ENCODE peak calls at places on chromosomes 7 and 10, in seven cellular contexts. One of them, this sample, is unnamed.
A peak's percentile ranks its signal among the peaks of the same experiment; 100 is the strongest.

GRCh38 chr7:84781838-84782237 is 405.0 kb downstream of the SEMA3D start:
- DNase-seq in prostate gland: no peak
- DNase-seq in kidney epithelial cell: no peak
- DNase-seq in breast epithelium: no peak
- DNase-seq in heart right ventricle: no peak
- DNase-seq in endodermal cell: no peak
- DNase-seq in hepatocyte: no peak
- DNase-seq in this sample: no peak

GRCh38 chr7:29306276-29307036 is 111.9 kb downstream of the CHN2 start:
- DNase-seq in prostate gland: no peak
- DNase-seq in kidney epithelial cell: no peak
- DNase-seq in breast epithelium: no peak
- DNase-seq in heart right ventricle: no peak
- DNase-seq in endodermal cell: no peak
- DNase-seq in hepatocyte: no peak
- DNase-seq in this sample: no peak

GRCh38 chr10:67650558-67650957 is 45.4 kb downstream of the CTNNA3 start:
- DNase-seq in prostate gland: no peak
- DNase-seq in kidney epithelial cell: no peak
- DNase-seq in breast epithelium: no peak
- DNase-seq in heart right ventricle: no peak
- DNase-seq in endodermal cell: no peak
- DNase-seq in hepatocyte: no peak
- DNase-seq in this sample: no peak

GRCh38 chr10:15775513-15775912 is 55.8 kb upstream of the ITGA8 start:
- DNase-seq in prostate gland: no peak
- DNase-seq in kidney epithelial cell: no peak
- DNase-seq in breast epithelium: no peak
- DNase-seq in heart right ventricle: no peak
- DNase-seq in endodermal cell: no peak
- DNase-seq in hepatocyte: no peak
- DNase-seq in this sample: no peak

GRCh38 chr7:108442039-108442568 is 14.1 kb downstream of the NRCAM start:
- DNase-seq in prostate gland: no peak
- DNase-seq in kidney epithelial cell: peak; percentile 54
- DNase-seq in breast epithelium: no peak
- DNase-seq in heart right ventricle: no peak
- DNase-seq in endodermal cell: no peak
- DNase-seq in hepatocyte: no peak
- DNase-seq in this sample: no peak

GRCh38 chr7:48355346-48355745 is 184.1 kb downstream of the ABCA13 start:
- DNase-seq in prostate gland: no peak
- DNase-seq in kidney epithelial cell: no peak
- DNase-seq in breast epithelium: no peak
- DNase-seq in heart right ventricle: no peak
- DNase-seq in endodermal cell: no peak
- DNase-seq in hepatocyte: no peak
- DNase-seq in this sample: no peak

GRCh38 chr10:17381502-17382142 is 72.8 kb downstream of the ST8SIA6 start:
- DNase-seq in prostate gland: no peak
- DNase-seq in kidney epithelial cell: no peak
- DNase-seq in breast epithelium: no peak
- DNase-seq in heart right ventricle: no peak
- DNase-seq in endodermal cell: no peak
- DNase-seq in hepatocyte: no peak
- DNase-seq in this sample: no peak

GRCh38 chr10:109676703-109677102 is 246.6 kb downstream of the XPNPEP1 start:
- DNase-seq in prostate gland: no peak
- DNase-seq in kidney epithelial cell: peak; percentile 19
- DNase-seq in breast epithelium: no peak
- DNase-seq in heart right ventricle: no peak
- DNase-seq in endodermal cell: no peak
- DNase-seq in hepatocyte: no peak
- DNase-seq in this sample: no peak

GRCh38 chr10:110069502-110069982 is 61.8 kb downstream of the ADD3 start:
- DNase-seq in prostate gland: no peak
- DNase-seq in kidney epithelial cell: no peak
- DNase-seq in breast epithelium: no peak
- DNase-seq in heart right ventricle: no peak
- DNase-seq in endodermal cell: no peak
- DNase-seq in hepatocyte: no peak
- DNase-seq in this sample: no peak

GRCh38 chr10:36888925-36889573 is 236.3 kb upstream of the ANKRD30A start:
- DNase-seq in prostate gland: no peak
- DNase-seq in kidney epithelial cell: no peak
- DNase-seq in breast epithelium: no peak
- DNase-seq in heart right ventricle: no peak
- DNase-seq in endodermal cell: peak; percentile 84
- DNase-seq in hepatocyte: peak; percentile 59
- DNase-seq in this sample: peak; percentile 64

GRCh38 chr7:100588438-100588837 is 2.3 kb downstream of the FBXO24 start:
- DNase-seq in prostate gland: no peak
- DNase-seq in kidney epithelial cell: no peak
- DNase-seq in breast epithelium: no peak
- DNase-seq in heart right ventricle: no peak
- DNase-seq in endodermal cell: peak; percentile 29
- DNase-seq in hepatocyte: peak; percentile 23
- DNase-seq in this sample: no peak

GRCh38 chr10:87767253-87767652 is 50.8 kb downstream of the ATAD1 start:
- DNase-seq in prostate gland: no peak
- DNase-seq in kidney epithelial cell: no peak
- DNase-seq in breast epithelium: no peak
- DNase-seq in heart right ventricle: no peak
- DNase-seq in endodermal cell: peak; percentile 60
- DNase-seq in hepatocyte: no peak
- DNase-seq in this sample: no peak

GRCh38 chr7:124898523-124898922 is 31.1 kb downstream of the POT1 start:
- DNase-seq in prostate gland: no peak
- DNase-seq in kidney epithelial cell: no peak
- DNase-seq in breast epithelium: no peak
- DNase-seq in heart right ventricle: no peak
- DNase-seq in endodermal cell: no peak
- DNase-seq in hepatocyte: no peak
- DNase-seq in this sample: no peak

GRCh38 chr7:31696270-31696669 is 9.3 kb downstream of the PPP1R17 start:
- DNase-seq in prostate gland: no peak
- DNase-seq in kidney epithelial cell: no peak
- DNase-seq in breast epithelium: no peak
- DNase-seq in heart right ventricle: no peak
- DNase-seq in endodermal cell: no peak
- DNase-seq in hepatocyte: no peak
- DNase-seq in this sample: no peak

GRCh38 chr10:35480150-35480549 is 125.0 kb upstream of the GJD4 start:
- DNase-seq in prostate gland: no peak
- DNase-seq in kidney epithelial cell: no peak
- DNase-seq in breast epithelium: no peak
- DNase-seq in heart right ventricle: no peak
- DNase-seq in endodermal cell: peak; percentile 82
- DNase-seq in hepatocyte: no peak
- DNase-seq in this sample: no peak

GRCh38 chr10:80690434-80690833 is 152.7 kb downstream of the SH2D4B start:
- DNase-seq in prostate gland: no peak
- DNase-seq in kidney epithelial cell: no peak
- DNase-seq in breast epithelium: no peak
- DNase-seq in heart right ventricle: no peak
- DNase-seq in endodermal cell: no peak
- DNase-seq in hepatocyte: no peak
- DNase-seq in this sample: no peak

GRCh38 chr10:61832866-61833481 is 68.5 kb upstream of the ARID5B start:
- DNase-seq in prostate gland: peak; percentile 47
- DNase-seq in kidney epithelial cell: no peak
- DNase-seq in breast epithelium: no peak
- DNase-seq in heart right ventricle: no peak
- DNase-seq in endodermal cell: no peak
- DNase-seq in hepatocyte: no peak
- DNase-seq in this sample: no peak

GRCh38 chr10:77927343-77928256 is 1.0 kb upstream of the DLG5 start:
- DNase-seq in prostate gland: no peak
- DNase-seq in kidney epithelial cell: no peak
- DNase-seq in breast epithelium: peak; percentile 35
- DNase-seq in heart right ventricle: no peak
- DNase-seq in endodermal cell: peak; percentile 74
- DNase-seq in hepatocyte: peak; percentile 38
- DNase-seq in this sample: peak; percentile 46

GRCh38 chr7:78472519-78472918 is 673.9 kb downstream of the PHTF2 start:
- DNase-seq in prostate gland: no peak
- DNase-seq in kidney epithelial cell: peak; percentile 23
- DNase-seq in breast epithelium: no peak
- DNase-seq in heart right ventricle: no peak
- DNase-seq in endodermal cell: no peak
- DNase-seq in hepatocyte: no peak
- DNase-seq in this sample: no peak

GRCh38 chr10:46294641-46295230 is 7.9 kb downstream of the ANTXRL start:
- DNase-seq in prostate gland: no peak
- DNase-seq in kidney epithelial cell: no peak
- DNase-seq in breast epithelium: no peak
- DNase-seq in heart right ventricle: no peak
- DNase-seq in endodermal cell: peak; percentile 38
- DNase-seq in hepatocyte: no peak
- DNase-seq in this sample: no peak

GRCh38 chr7:91079491-91079890 is 184.7 kb upstream of the FZD1 start:
- DNase-seq in prostate gland: no peak
- DNase-seq in kidney epithelial cell: no peak
- DNase-seq in breast epithelium: no peak
- DNase-seq in heart right ventricle: no peak
- DNase-seq in endodermal cell: no peak
- DNase-seq in hepatocyte: no peak
- DNase-seq in this sample: no peak

GRCh38 chr7:44762726-44763522 is 14.3 kb downstream of the ZMIZ2 start:
- DNase-seq in prostate gland: no peak
- DNase-seq in kidney epithelial cell: no peak
- DNase-seq in breast epithelium: no peak
- DNase-seq in heart right ventricle: no peak
- DNase-seq in endodermal cell: peak; percentile 41
- DNase-seq in hepatocyte: no peak
- DNase-seq in this sample: no peak

GRCh38 chr7:17304926-17305325 is 6.5 kb downstream of the AHR start:
- DNase-seq in prostate gland: peak; percentile 52
- DNase-seq in kidney epithelial cell: peak; percentile 69
- DNase-seq in breast epithelium: no peak
- DNase-seq in heart right ventricle: no peak
- DNase-seq in endodermal cell: no peak
- DNase-seq in hepatocyte: peak; percentile 34
- DNase-seq in this sample: no peak

GRCh38 chr7:26398436-26399308 is 107.0 kb downstream of the SNX10 start:
- DNase-seq in prostate gland: peak; percentile 35
- DNase-seq in kidney epithelial cell: no peak
- DNase-seq in breast epithelium: peak; percentile 36
- DNase-seq in heart right ventricle: peak; percentile 69
- DNase-seq in endodermal cell: peak; percentile 83
- DNase-seq in hepatocyte: peak; percentile 87
- DNase-seq in this sample: peak; percentile 59

GRCh38 chr7:73988197-73988596 is 39.8 kb upstream of the ELN start:
- DNase-seq in prostate gland: no peak
- DNase-seq in kidney epithelial cell: no peak
- DNase-seq in breast epithelium: no peak
- DNase-seq in heart right ventricle: peak; percentile 58
- DNase-seq in endodermal cell: no peak
- DNase-seq in hepatocyte: no peak
- DNase-seq in this sample: peak; percentile 75

GRCh38 chr7:12674861-12675260 is 12.6 kb upstream of the ARL4A start:
- DNase-seq in prostate gland: no peak
- DNase-seq in kidney epithelial cell: no peak
- DNase-seq in breast epithelium: no peak
- DNase-seq in heart right ventricle: no peak
- DNase-seq in endodermal cell: peak; percentile 70
- DNase-seq in hepatocyte: peak; percentile 46
- DNase-seq in this sample: no peak

DNA sequence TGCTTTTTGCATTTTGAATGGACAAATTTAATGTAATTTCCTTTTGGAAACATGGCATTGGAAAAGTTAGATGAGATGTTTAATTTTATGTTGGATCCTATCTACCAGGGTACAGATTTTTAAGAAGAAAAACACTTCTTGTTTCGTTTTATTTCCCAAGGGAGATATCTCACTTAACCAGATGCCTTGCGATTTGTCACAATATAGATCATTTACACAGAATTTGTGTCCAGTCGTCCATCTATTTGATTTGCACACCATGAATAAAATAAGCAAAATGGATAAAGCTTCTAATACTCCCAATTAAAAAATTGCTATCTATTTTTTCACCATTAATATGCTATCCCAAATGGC is 25.7 kb downstream of the HDAC9 start:
- DNase-seq in prostate gland: no peak
- DNase-seq in kidney epithelial cell: no peak
- DNase-seq in breast epithelium: no peak
- DNase-seq in heart right ventricle: no peak
- DNase-seq in endodermal cell: no peak
- DNase-seq in hepatocyte: no peak
- DNase-seq in this sample: no peak
- H3K4me3 ChIP-seq in prostate gland: no peak overlapping the region
- H3K4me3 ChIP-seq in kidney epithelial cell: no peak overlapping the region
- H3K4me3 ChIP-seq in breast epithelium: no peak overlapping the region
- H3K4me3 ChIP-seq in heart right ventricle: no peak overlapping the region
- H3K4me3 ChIP-seq in endodermal cell: no peak overlapping the region
- H3K4me3 ChIP-seq in hepatocyte: no peak overlapping the region
- H3K4me3 ChIP-seq in this sample: no peak overlapping the region

GRCh38 chr7:117872565-117873055 is 631 bp downstream of the CTTNBP2 start:
- DNase-seq in prostate gland: peak; percentile 20
- DNase-seq in kidney epithelial cell: no peak
- DNase-seq in breast epithelium: no peak
- DNase-seq in heart right ventricle: peak; percentile 18
- DNase-seq in endodermal cell: peak; percentile 76
- DNase-seq in hepatocyte: peak; percentile 54
- DNase-seq in this sample: peak; percentile 58
- H3K4me3 ChIP-seq in prostate gland: peak overlapping the region; percentile 73
- H3K4me3 ChIP-seq in kidney epithelial cell: peak overlapping the region; percentile 90
- H3K4me3 ChIP-seq in breast epithelium: peak overlapping the region; percentile 76
- H3K4me3 ChIP-seq in heart right ventricle: peak overlapping the region; percentile 91
- H3K4me3 ChIP-seq in endodermal cell: peak overlapping the region; percentile 86
- H3K4me3 ChIP-seq in hepatocyte: peak overlapping the region; percentile 92
- H3K4me3 ChIP-seq in this sample: peak overlapping the region; percentile 87

DNA sequence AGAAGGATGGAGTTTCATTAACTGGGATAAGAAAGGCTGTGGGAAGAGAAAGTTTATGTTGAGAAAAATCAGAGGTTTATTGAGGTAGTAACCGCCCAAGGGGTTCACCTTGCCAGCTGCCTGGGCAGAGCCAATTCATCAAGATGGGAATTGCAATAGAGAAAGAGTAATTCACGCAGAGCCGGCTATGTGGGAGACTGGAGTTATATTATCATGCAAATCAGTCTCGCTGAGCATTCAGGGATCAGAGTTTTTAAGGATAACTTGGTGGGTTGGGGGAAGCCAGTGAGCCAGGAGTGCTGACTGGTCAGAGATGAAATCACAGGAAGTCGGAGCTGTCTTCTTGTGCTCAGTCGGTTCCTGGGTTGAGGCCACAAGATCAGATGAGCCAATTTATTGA is 70.6 kb downstream of the MALRD1 start:
- DNase-seq in prostate gland: no peak
- DNase-seq in kidney epithelial cell: no peak
- DNase-seq in breast epithelium: no peak
- DNase-seq in heart right ventricle: no peak
- DNase-seq in endodermal cell: peak; percentile 65
- DNase-seq in hepatocyte: no peak
- DNase-seq in this sample: no peak
- H3K4me3 ChIP-seq in prostate gland: no peak overlapping the region
- H3K4me3 ChIP-seq in kidney epithelial cell: no peak overlapping the region
- H3K4me3 ChIP-seq in breast epithelium: no peak overlapping the region
- H3K4me3 ChIP-seq in heart right ventricle: no peak overlapping the region
- H3K4me3 ChIP-seq in endodermal cell: no peak overlapping the region
- H3K4me3 ChIP-seq in hepatocyte: no peak overlapping the region
- H3K4me3 ChIP-seq in this sample: no peak overlapping the region

GRCh38 chr10:127148066-127148932 is 48.1 kb downstream of the INSYN2A start:
- DNase-seq in prostate gland: no peak
- DNase-seq in kidney epithelial cell: peak; percentile 79
- DNase-seq in breast epithelium: no peak
- DNase-seq in heart right ventricle: no peak
- DNase-seq in endodermal cell: no peak
- DNase-seq in hepatocyte: no peak
- DNase-seq in this sample: no peak
- H3K4me3 ChIP-seq in prostate gland: no peak overlapping the region
- H3K4me3 ChIP-seq in kidney epithelial cell: no peak overlapping the region
- H3K4me3 ChIP-seq in breast epithelium: no peak overlapping the region
- H3K4me3 ChIP-seq in heart right ventricle: no peak overlapping the region
- H3K4me3 ChIP-seq in endodermal cell: no peak overlapping the region
- H3K4me3 ChIP-seq in hepatocyte: no peak overlapping the region
- H3K4me3 ChIP-seq in this sample: no peak overlapping the region